ENCODE peak calls at places on chromosomes 2 and 18, in six cellular contexts. W, M, J, R, Z and T are unnamed samples.

GRCh38 chr2:98912221-98912851 is 23.7 kb downstream of the CRACDL start:
- DNase-seq in M (peak), W (no peak), Z (no peak), J (peak), R (no peak), T (no peak)

GRCh38 chr2:202624133-202624532 is 10.6 kb upstream of the FAM117B start:
- DNase-seq in M (no peak), R (no peak), W (no peak), J (no peak), Z (no peak), T (no peak)

GRCh38 chr2:195633573-195633870 is 23.5 kb upstream of the SLC39A10 start:
- DNase-seq in Z (no peak), J (no peak), W (no peak), M (no peak), R (no peak), T (no peak)

GRCh38 chr18:48428494-48429177 is 19.5 kb upstream of the ZBTB7C start:
- DNase-seq in M (no peak), J (no peak), W (no peak), R (no peak), Z (no peak), T (no peak)

GRCh38 chr18:44156816-44157215 is 523.9 kb upstream of the SETBP1 start:
- DNase-seq in M (no peak), W (no peak), R (no peak), Z (no peak), J (no peak), T (no peak)

GRCh38 chr2:6723865-6724571 is 141.7 kb downstream of the CMPK2 start:
- DNase-seq in M (no peak), Z (no peak), J (peak), W (no peak), R (no peak), T (no peak)

GRCh38 chr2:222862068-222862914 is 1.5 kb downstream of the ACSL3 start:
- DNase-seq in J (peak), W (no peak), Z (no peak), R (no peak), M (no peak), T (no peak)

GRCh38 chr2:237441605-237442004 is 27.6 kb upstream of the COL6A3 start:
- DNase-seq in W (no peak), R (no peak), M (no peak), J (peak), Z (no peak), T (no peak)

GRCh38 chr18:13280066-13280795 is 61.7 kb downstream of the LDLRAD4 start:
- DNase-seq in J (no peak), W (no peak), M (no peak), Z (no peak), R (no peak), T (peak)

GRCh38 chr2:28621172-28622100 is 125.6 kb downstream of the PLB1 start:
- DNase-seq in W (no peak), J (peak), R (peak), M (peak), Z (peak), T (peak)

GRCh38 chr2:235026649-235027557 is 75.1 kb downstream of the SH3BP4 start:
- DNase-seq in M (peak), J (no peak), W (no peak), Z (no peak), R (no peak), T (no peak)

GRCh38 chr2:237497820-237498128 is 10.7 kb downstream of the MLPH start:
- DNase-seq in Z (no peak), R (no peak), W (no peak), J (no peak), M (no peak), T (no peak)

GRCh38 chr18:44178476-44178875 is 502.2 kb upstream of the SETBP1 start:
- DNase-seq in M (no peak), J (no peak), Z (no peak), R (no peak), W (no peak), T (no peak)

GRCh38 chr2:222088561-222088960 is 210.2 kb downstream of the PAX3 start:
- DNase-seq in Z (no peak), M (no peak), W (no peak), R (no peak), J (no peak), T (no peak)

GRCh38 chr2:127153691-127154158 is 46.8 kb upstream of the BIN1 start:
- DNase-seq in J (no peak), R (no peak), W (no peak), Z (no peak), M (no peak), T (no peak)

DNA sequence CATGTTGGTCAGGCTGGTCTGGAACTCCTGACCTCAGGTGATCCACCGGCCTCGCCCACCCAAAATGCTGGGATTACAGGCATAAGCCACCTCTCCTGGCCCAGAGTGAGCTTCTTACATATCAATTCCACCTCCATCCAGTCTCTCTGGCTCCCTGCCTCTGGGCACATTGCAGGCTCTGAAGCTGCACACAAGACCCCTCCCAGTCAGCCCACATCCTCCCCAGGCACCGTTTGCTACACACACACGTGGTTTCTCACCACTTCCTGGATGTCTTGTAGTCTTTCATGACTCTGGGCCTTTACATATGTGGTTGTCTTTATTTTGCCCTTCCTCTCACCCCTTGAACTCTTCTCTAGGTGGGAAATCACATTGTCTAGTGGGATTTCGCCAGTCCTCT is 64.0 kb upstream of the CABLES1 start:
- DNase-seq in J (no peak), M (no peak), Z (no peak), R (no peak), W (peak), T (no peak)
- H3K9ac ChIP-seq in J (no peak), M (no peak), Z (no peak), R (no peak), W (no peak), T (no peak)

GRCh38 chr2:241965931-241966412 is 96.4 kb downstream of the RTP5 start:
- DNase-seq in M (peak), J (no peak), W (peak), Z (peak), R (peak), T (peak)
- TF ChIP-seq YY1 in M (no peak), J (no peak), W (no peak), Z (peak), R (peak), T (no peak)

GRCh38 chr18:61334491-61334850 is 1.2 kb downstream of the CDH20 start:
- DNase-seq in Z (no peak), W (no peak), M (no peak), J (no peak), R (no peak), T (no peak)

GRCh38 chr18:61335737-61336555 is 2.7 kb downstream of the CDH20 start:
- DNase-seq in Z (no peak), W (no peak), J (no peak), R (no peak), M (no peak), T (no peak)

GRCh38 chr18:61333271-61333745 is at the start of gene CDH20:
- DNase-seq in Z (no peak), M (no peak), J (no peak), W (no peak), R (no peak), T (peak)

GRCh38 chr18:61334951-61335736 is 1.9 kb downstream of the CDH20 start:
- DNase-seq in W (no peak), J (no peak), R (no peak), M (no peak), Z (no peak), T (no peak)

GRCh38 chr18:61333746-61334490 is 688 bp downstream of the CDH20 start:
- DNase-seq in R (no peak), Z (no peak), J (peak), M (no peak), W (no peak), T (peak)
- H3K9ac ChIP-seq in R (no peak), Z (no peak), J (peak), M (no peak), W (no peak), T (peak)

GRCh38 chr18:8849696-8850095 is 144.3 kb downstream of the MTCL1 start:
- DNase-seq in R (no peak), M (no peak), W (no peak), J (no peak), Z (no peak), T (no peak)
- TF ChIP-seq YY1 in R (no peak), M (no peak), W (no peak), J (no peak), Z (no peak), T (no peak)

GRCh38 chr2:217329023-217329431 is 469.2 kb upstream of the TNP1 start:
- DNase-seq in J (no peak), R (no peak), M (no peak), W (no peak), Z (no peak), T (no peak)
- H3K9ac ChIP-seq in J (no peak), R (no peak), M (no peak), W (no peak), Z (no peak), T (no peak)

GRCh38 chr2:225894240-225894980 is 494.9 kb downstream of the NYAP2 start:
- DNase-seq in J (no peak), M (peak), W (no peak), R (peak), Z (no peak), T (no peak)
- TF ChIP-seq YY1 in J (no peak), M (no peak), W (no peak), R (no peak), Z (no peak), T (no peak)

GRCh38 chr18:76479351-76480238 is 15.4 kb downstream of the ZNF516 start:
- DNase-seq in J (no peak), Z (no peak), W (no peak), R (no peak), M (no peak), T (no peak)

GRCh38 chr18:76480913-76481312 is 14.1 kb downstream of the ZNF516 start:
- DNase-seq in Z (no peak), M (no peak), R (peak), J (no peak), W (no peak), T (no peak)

GRCh38 chr18:76474824-76475223 is 20.2 kb downstream of the ZNF516 start:
- DNase-seq in W (no peak), M (no peak), Z (no peak), J (no peak), R (no peak), T (no peak)

GRCh38 chr18:76475450-76476203 is 19.4 kb downstream of the ZNF516 start:
- DNase-seq in R (no peak), Z (no peak), M (no peak), J (peak), W (no peak), T (no peak)

DNA sequence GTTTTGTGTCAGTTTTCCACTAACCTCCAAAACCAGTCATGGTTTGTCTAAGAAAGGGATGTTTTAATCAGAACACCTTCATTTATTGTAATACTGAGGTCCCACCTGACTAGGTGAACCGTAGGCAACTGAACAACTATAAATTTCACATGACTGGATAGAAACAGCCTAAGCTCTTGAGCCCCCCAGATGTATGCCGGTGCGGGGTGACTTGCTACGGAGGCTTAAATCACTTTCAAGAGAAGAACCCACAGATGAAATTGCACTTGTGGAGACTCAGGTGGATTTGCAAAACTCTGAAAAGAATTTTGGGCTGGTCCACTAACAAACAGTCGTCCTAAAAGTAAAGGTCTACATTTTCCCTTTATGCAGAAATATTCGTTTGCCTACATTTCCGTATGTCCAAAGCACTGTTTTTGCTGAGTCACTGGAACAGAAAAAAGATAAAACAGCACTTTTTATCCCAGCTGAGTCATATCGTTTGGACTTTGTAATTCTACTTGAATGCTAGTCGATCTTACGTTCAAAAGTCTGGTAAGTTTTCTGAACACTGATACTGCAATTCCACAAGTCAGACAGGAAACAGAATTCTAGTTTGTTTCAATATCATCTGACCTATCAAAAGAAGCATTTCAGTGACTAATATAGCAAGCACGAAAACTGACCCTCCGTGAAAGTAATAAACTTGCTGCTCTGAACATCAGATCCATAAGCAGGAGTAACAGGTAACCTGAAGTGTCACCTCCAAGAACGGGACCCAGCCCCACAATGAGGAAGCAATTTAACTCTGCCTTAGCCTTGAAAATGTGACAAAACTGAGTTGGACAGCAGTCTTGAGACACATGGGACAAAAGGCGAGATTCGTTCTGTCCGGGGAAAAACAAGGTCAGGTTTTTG is 18.1 kb downstream of the ZNF516 start:
- DNase-seq in W (no peak), Z (peak), M (no peak), J (no peak), R (peak), T (no peak)
- H3K9ac ChIP-seq in W (peak), Z (no peak), M (peak), J (peak), R (peak), T (no peak)

GRCh38 chr18:57353940-57354461 is 1.6 kb downstream of the ST8SIA3 start:
- DNase-seq in Z (peak), M (no peak), J (peak), R (peak), W (no peak), T (peak)
- TF ChIP-seq YY1 in Z (peak), M (no peak), J (peak), R (peak), W (peak), T (peak)